ENCODE peak calls at places on chromosomes 1 and 21, in nine cellular contexts. P is body of pancreas; R is mesendoderm; Y is mucosa of descending colon; X is lower leg skin; S is cardiac muscle cell; N is CD8-positive, alpha-beta memory T cell; A is tibial nerve; L is SJSA1. Z is an unnamed sample.

GRCh38 chr21:45463871-45464270 is 58.9 kb downstream of the COL18A1 start:
- DNase-seq in N (no peak), A (no peak), P (no peak), Y (no peak), X (no peak), L (no peak), S (no peak), R (no peak), Z (no peak)

GRCh38 chr21:32483293-32483595 is 70.7 kb downstream of the EVA1C start:
- DNase-seq in S (no peak), R (no peak), P (no peak), A (no peak), X (no peak), Y (no peak), N (no peak), L (peak), Z (no peak)

GRCh38 chr1:41713557-41714327 is 205.0 kb downstream of the HIVEP3 start:
- DNase-seq in Y (no peak), L (peak), P (no peak), R (peak), N (no peak), X (no peak), S (no peak), A (no peak), Z (no peak)

GRCh38 chr1:36203554-36204346 is 20.5 kb upstream of the THRAP3 start:
- DNase-seq in A (no peak), P (peak), X (peak), S (peak), N (no peak), R (peak), L (no peak), Y (peak), Z (no peak)

GRCh38 chr21:44051462-44051941 is 39.4 kb downstream of the TRAPPC10 start:
- DNase-seq in S (no peak), X (no peak), A (no peak), Y (no peak), N (no peak), P (peak), L (no peak), R (no peak), Z (no peak)

GRCh38 chr1:206691604-206692003 is 6.9 kb downstream of the MAPKAPK2 start:
- DNase-seq in N (no peak), R (no peak), Y (no peak), P (peak), X (no peak), L (no peak), A (no peak), S (peak), Z (no peak)

GRCh38 chr21:41425954-41426655 is at the start of gene MX1:
- DNase-seq in X (no peak), S (peak), R (peak), A (peak), Y (peak), N (peak), P (peak), L (peak), Z (no peak)

GRCh38 chr1:226708342-226708780 is 30.7 kb downstream of the ITPKB start:
- DNase-seq in Y (no peak), N (no peak), A (no peak), P (no peak), S (no peak), R (no peak), L (no peak), X (peak), Z (no peak)

GRCh38 chr1:14661220-14661619 is 62.7 kb downstream of the KAZN start:
- DNase-seq in L (no peak), P (no peak), X (no peak), A (no peak), R (no peak), Y (no peak), S (no peak), N (no peak), Z (no peak)

GRCh38 chr1:203300441-203301330 is 4.6 kb upstream of the BTG2 start:
- DNase-seq in L (no peak), P (no peak), X (no peak), A (no peak), N (no peak), S (no peak), Y (no peak), R (no peak), Z (no peak)

GRCh38 chr1:21305900-21306189 is 15.6 kb upstream of the ECE1 start:
- DNase-seq in X (no peak), S (no peak), A (no peak), L (no peak), N (no peak), R (no peak), Y (no peak), P (no peak), Z (no peak)

GRCh38 chr1:109890115-109890953 is 20.3 kb upstream of the CSF1 start:
- DNase-seq in X (no peak), Y (no peak), S (no peak), N (no peak), L (no peak), P (no peak), R (no peak), A (no peak), Z (no peak)

GRCh38 chr1:232183802-232184201 is 446.1 kb downstream of the SIPA1L2 start:
- DNase-seq in R (peak), N (no peak), Y (no peak), L (no peak), A (no peak), P (no peak), X (no peak), S (no peak), Z (no peak)

GRCh38 chr1:156803086-156803851 is 13.4 kb downstream of the SH2D2A start:
- DNase-seq in A (no peak), X (no peak), S (no peak), P (no peak), Y (no peak), R (no peak), N (no peak), L (no peak), Z (no peak)

GRCh38 chr1:218350022-218350525 is 4.9 kb downstream of the TGFB2 start:
- DNase-seq in P (no peak), N (no peak), S (no peak), L (no peak), R (no peak), A (no peak), Y (no peak), X (no peak), Z (no peak)

GRCh38 chr21:38913120-38913975 is 107.6 kb downstream of the ETS2 start:
- DNase-seq in Y (peak), A (peak), X (peak), S (peak), P (peak), L (peak), N (no peak), R (peak), Z (no peak)

GRCh38 chr1:16174261-16174871 is 18.5 kb upstream of the EPHA2 start:
- DNase-seq in P (no peak), X (no peak), Y (no peak), N (no peak), S (no peak), L (no peak), A (no peak), R (no peak), Z (no peak)

GRCh38 chr1:47196622-47197021 is 6.8 kb upstream of the PDZK1IP1 start:
- DNase-seq in S (no peak), Y (no peak), P (peak), A (no peak), L (no peak), X (no peak), R (no peak), N (no peak), Z (no peak)

GRCh38 chr1:46757256-46757955 is 38.5 kb upstream of the EFCAB14 start:
- DNase-seq in Y (no peak), P (peak), R (peak), A (no peak), X (no peak), L (no peak), N (no peak), S (no peak), Z (no peak)

GRCh38 chr1:159889202-159889601 is 10.8 kb downstream of the CFAP45 start:
- DNase-seq in R (no peak), L (no peak), Y (no peak), A (no peak), X (no peak), P (no peak), S (no peak), N (no peak), Z (no peak)

DNA sequence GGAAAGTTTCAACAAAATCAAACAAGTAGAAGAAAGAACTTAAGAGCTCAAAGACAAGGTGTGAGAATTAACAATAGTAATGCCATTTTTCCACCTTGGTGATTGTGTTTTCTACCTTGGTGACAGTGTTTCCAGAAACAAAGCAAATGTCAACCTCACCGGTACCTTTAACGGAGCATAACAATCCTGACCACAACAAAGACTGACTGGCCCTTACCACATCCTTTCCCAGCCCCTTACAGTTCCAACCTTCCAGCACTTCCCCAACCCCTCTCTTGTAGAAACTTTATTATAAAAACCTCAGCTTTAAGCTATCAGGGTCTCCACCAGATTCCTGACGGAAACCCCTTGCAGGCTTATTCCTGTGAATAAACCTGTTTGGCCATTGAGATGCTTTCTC is 16.7 kb downstream of the STYXL2 start:
- DNase-seq in R (no peak), P (no peak), N (no peak), X (no peak), S (no peak), A (no peak), L (no peak), Y (no peak), Z (no peak)
- H3K4me3 ChIP-seq in R (no peak), P (no peak), N (no peak), X (no peak), S (no peak), A (no peak), L (no peak), Y (no peak), Z (no peak)

GRCh38 chr1:26350701-26351590 is 3.0 kb downstream of the CRYBG2 start:
- DNase-seq in P (no peak), X (no peak), R (peak), L (no peak), A (no peak), Y (no peak), N (no peak), S (no peak), Z (no peak)

GRCh38 chr1:26350343-26350700 is 3.6 kb downstream of the CRYBG2 start:
- DNase-seq in P (no peak), N (no peak), S (no peak), X (no peak), R (no peak), L (no peak), Y (no peak), A (no peak), Z (no peak)

GRCh38 chr1:26352338-26352679 is 1.6 kb downstream of the CRYBG2 start:
- DNase-seq in P (no peak), L (no peak), A (no peak), N (no peak), Y (no peak), X (no peak), S (no peak), R (no peak), Z (no peak)

GRCh38 chr1:26353210-26353859 is 595 bp downstream of the CRYBG2 start:
- DNase-seq in N (no peak), P (no peak), Y (no peak), A (no peak), L (no peak), S (no peak), R (no peak), X (no peak), Z (no peak)

GRCh38 chr1:26351591-26352337 is 2.2 kb downstream of the CRYBG2 start:
- DNase-seq in N (no peak), L (no peak), S (no peak), A (no peak), X (peak), P (no peak), R (peak), Y (no peak), Z (no peak)
- H3K4me3 ChIP-seq in N (no peak), L (no peak), S (no peak), A (no peak), X (no peak), P (no peak), R (no peak), Y (no peak), Z (peak)

DNA sequence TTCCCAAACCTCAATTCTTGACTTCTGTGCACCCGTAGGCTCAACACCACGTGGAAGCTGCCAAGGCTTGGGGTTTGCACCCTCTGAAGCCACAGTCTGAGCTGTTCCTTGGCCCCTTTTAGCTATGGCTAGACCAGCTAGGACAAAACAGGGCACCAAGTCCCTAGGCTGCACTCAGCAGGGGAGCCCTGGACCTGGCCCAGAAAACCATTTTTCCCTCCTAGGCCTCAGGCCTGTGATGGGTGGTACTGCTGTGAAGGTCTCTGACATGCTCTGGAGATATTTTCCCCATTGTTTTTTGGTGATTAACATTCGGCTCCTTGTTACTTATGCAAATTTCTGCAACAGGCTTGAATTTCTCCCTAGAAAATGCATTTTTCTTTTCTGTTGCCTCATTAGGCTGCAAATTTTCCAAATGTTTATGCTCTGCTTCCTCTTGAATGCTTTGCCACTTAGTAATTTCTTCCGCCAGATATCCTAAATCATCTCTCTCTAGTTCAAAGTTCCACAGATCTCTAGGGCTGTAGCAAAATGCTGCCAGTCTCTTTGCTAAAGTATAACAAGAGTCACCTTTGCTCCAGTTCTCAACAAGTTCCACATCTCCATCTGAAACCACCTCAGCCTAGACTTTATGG is 69.0 kb upstream of the KRTAP19-8 start:
- DNase-seq in L (no peak), A (no peak), Y (no peak), P (no peak), R (no peak), X (no peak), S (no peak), N (no peak), Z (no peak)
- H3K4me3 ChIP-seq in L (no peak), A (no peak), Y (no peak), P (no peak), R (no peak), X (no peak), S (no peak), N (no peak), Z (no peak)

DNA sequence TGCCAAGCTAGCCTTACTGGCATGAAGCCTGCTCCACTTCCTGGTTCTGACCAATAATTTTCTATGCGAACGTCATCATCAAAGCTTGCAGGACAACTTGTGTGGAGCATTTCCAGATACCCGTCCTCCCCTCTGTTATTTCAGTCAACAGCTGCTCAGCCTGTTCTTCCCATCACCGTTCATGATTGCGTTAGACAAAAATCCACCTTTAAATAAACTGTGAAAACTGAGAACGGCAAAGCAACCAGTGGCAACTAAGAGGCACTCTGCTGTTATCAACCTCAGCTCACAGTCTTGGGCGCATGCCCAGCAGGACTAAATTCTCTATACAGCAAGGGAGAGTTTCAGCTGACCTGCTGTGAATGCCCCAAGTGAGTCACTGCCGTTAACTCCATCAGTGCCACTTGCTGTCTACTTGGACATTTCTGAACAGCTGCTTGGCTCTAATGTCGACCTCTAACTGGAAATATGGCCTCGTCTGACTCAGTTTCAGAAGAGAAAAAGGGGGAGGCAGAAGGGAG is 207.4 kb upstream of the RUNX1 start:
- DNase-seq in R (peak), A (peak), Y (peak), N (no peak), L (peak), P (peak), X (peak), S (peak), Z (no peak)
- H3K4me3 ChIP-seq in R (no peak), A (no peak), Y (no peak), N (no peak), L (peak), P (no peak), X (no peak), S (no peak), Z (no peak)

GRCh38 chr21:37076087-37076486 is 3.0 kb downstream of the TTC3 start:
- DNase-seq in X (no peak), S (no peak), N (no peak), A (no peak), R (no peak), Y (no peak), L (no peak), P (no peak), Z (no peak)

GRCh38 chr21:37073417-37074194 is 552 bp downstream of the TTC3 start:
- DNase-seq in R (no peak), L (no peak), P (peak), X (peak), S (peak), A (no peak), N (peak), Y (peak), Z (no peak)

GRCh38 chr21:37074195-37074510 is 1.1 kb downstream of the TTC3 start:
- DNase-seq in Y (no peak), X (no peak), P (peak), L (no peak), S (no peak), R (no peak), N (no peak), A (no peak), Z (no peak)

GRCh38 chr21:37074546-37074945 is 1.5 kb downstream of the TTC3 start:
- DNase-seq in S (no peak), R (no peak), N (no peak), X (no peak), P (no peak), Y (no peak), A (no peak), L (no peak), Z (no peak)

DNA sequence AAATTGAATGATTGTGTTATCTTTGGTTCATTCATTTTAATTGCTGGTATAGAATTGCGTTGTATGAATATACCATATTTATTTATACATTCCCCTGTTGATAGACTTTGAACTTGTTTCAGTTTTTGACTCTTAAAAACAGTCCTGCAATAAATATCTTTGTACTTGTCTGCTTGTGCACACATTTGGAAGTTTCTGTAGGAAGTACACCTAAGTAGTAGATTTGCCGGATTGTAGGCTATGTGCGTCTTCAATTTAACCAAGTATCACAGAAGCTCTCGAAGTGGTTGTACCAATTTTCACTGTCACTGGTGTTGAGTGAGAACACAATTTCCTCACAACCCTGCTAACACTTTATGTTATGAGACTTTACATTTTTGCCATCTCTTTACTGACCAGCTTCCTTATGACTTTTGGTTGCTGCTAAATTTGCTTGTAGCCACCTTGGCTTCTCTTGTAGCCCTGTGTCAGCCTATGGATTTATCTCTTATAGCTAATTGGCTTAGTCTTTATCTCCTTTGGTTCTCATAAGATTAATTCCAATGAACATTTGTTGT is 2.2 kb downstream of the TTC3 start:
- DNase-seq in P (no peak), R (no peak), N (no peak), L (no peak), X (no peak), Y (no peak), S (no peak), A (no peak), Z (no peak)
- H3K4me3 ChIP-seq in P (no peak), R (no peak), N (no peak), L (no peak), X (no peak), Y (no peak), S (no peak), A (no peak), Z (no peak)

GRCh38 chr1:145893306-145894055 is 7.8 kb upstream of the ANKRD35 start:
- DNase-seq in P (no peak), N (no peak), X (no peak), S (no peak), L (no peak), Y (no peak), A (no peak), R (no peak), Z (no peak)

GRCh38 chr1:145901312-145902021 is 8.4 kb downstream of the ITGA10 start:
- DNase-seq in X (no peak), A (no peak), S (no peak), Y (no peak), P (no peak), R (peak), N (no peak), L (no peak), Z (no peak)

GRCh38 chr1:145895471-145895870 is 9.8 kb upstream of the ANKRD35 start:
- DNase-seq in X (no peak), Y (no peak), P (no peak), L (no peak), R (no peak), N (no peak), A (no peak), S (no peak), Z (no peak)

GRCh38 chr1:145898756-145899155 is 11.1 kb downstream of the ITGA10 start:
- DNase-seq in A (no peak), Y (no peak), R (no peak), N (no peak), S (no peak), L (no peak), P (no peak), X (no peak), Z (no peak)

DNA sequence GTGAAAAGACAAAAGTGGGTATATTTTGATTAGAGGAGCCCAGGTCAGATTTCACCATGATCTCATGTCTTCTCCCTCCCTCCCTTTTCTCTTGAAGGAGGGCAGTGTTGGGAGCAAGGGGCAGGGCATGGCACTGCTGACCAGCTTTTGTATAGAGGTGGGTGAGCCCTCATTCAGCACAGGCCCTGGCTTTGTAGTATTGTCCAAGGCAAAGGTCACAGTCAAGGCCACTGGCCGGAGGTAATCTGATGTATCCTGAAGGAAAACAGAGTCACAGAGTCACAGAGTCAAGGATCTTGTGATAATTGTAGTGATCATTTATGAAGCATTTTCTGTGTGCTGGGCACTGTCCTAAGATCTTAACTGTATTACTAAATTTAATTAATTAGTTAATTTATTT is 11.9 kb downstream of the ITGA10 start:
- DNase-seq in Y (no peak), P (no peak), N (no peak), L (no peak), X (no peak), R (no peak), A (no peak), S (no peak), Z (no peak)
- H3K4me3 ChIP-seq in Y (no peak), P (no peak), N (no peak), L (no peak), X (no peak), R (no peak), A (no peak), S (no peak), Z (no peak)